ENCODE peak calls at places on chromosomes 11 and 22, in four cellular contexts. One of them, this sample, is unnamed.

GRCh38 chr22:20777420-20778177 is 3.7 kb downstream of the SERPIND1 start:
- DNase-seq in K562: peak
- DNase-seq in tibial artery: no peak
- DNase-seq in transverse colon: peak
- DNase-seq in this sample: no peak

GRCh38 chr11:74819400-74819799 is 70.8 kb downstream of the RNF169 start:
- DNase-seq in K562: no peak
- DNase-seq in tibial artery: no peak
- DNase-seq in transverse colon: no peak
- DNase-seq in this sample: no peak

GRCh38 chr11:13109616-13110015 is 100.5 kb downstream of the RASSF10 start:
- DNase-seq in K562: no peak
- DNase-seq in tibial artery: no peak
- DNase-seq in transverse colon: no peak
- DNase-seq in this sample: no peak

GRCh38 chr11:36684840-36685800 is 87.1 kb upstream of the RAG2 start:
- DNase-seq in K562: no peak
- DNase-seq in tibial artery: no peak
- DNase-seq in transverse colon: no peak
- DNase-seq in this sample: no peak

GRCh38 chr22:48242461-48242864 is 1480.0 kb downstream of the TBC1D22A start:
- DNase-seq in K562: no peak
- DNase-seq in tibial artery: no peak
- DNase-seq in transverse colon: no peak
- DNase-seq in this sample: no peak

GRCh38 chr11:134365011-134365925 is 33.5 kb downstream of the GLB1L2 start:
- DNase-seq in K562: no peak
- DNase-seq in tibial artery: no peak
- DNase-seq in transverse colon: no peak
- DNase-seq in this sample: peak

GRCh38 chr11:4704054-4704789 is at the start of gene MMP26:
- DNase-seq in K562: no peak
- DNase-seq in tibial artery: no peak
- DNase-seq in transverse colon: no peak
- DNase-seq in this sample: no peak

GRCh38 chr11:77361184-77361583 is 59.7 kb upstream of the GDPD4 start:
- DNase-seq in K562: no peak
- DNase-seq in tibial artery: no peak
- DNase-seq in transverse colon: no peak
- DNase-seq in this sample: no peak

GRCh38 chr11:60498853-60499252 is 6.3 kb downstream of the MS4A12 start:
- DNase-seq in K562: no peak
- DNase-seq in tibial artery: peak
- DNase-seq in transverse colon: peak
- DNase-seq in this sample: no peak

GRCh38 chr22:49687786-49688515 is 139.7 kb downstream of the BRD1 start:
- DNase-seq in K562: no peak
- DNase-seq in tibial artery: no peak
- DNase-seq in transverse colon: no peak
- DNase-seq in this sample: no peak

GRCh38 chr11:128709402-128709801 is 15.5 kb downstream of the FLI1 start:
- DNase-seq in K562: no peak
- DNase-seq in tibial artery: no peak
- DNase-seq in transverse colon: no peak
- DNase-seq in this sample: no peak

GRCh38 chr22:40499187-40499753 is 128.9 kb downstream of the SGSM3 start:
- DNase-seq in K562: peak
- DNase-seq in tibial artery: peak
- DNase-seq in transverse colon: no peak
- DNase-seq in this sample: no peak

GRCh38 chr11:92380882-92381281 is 156.3 kb downstream of the FAT3 start:
- DNase-seq in K562: no peak
- DNase-seq in tibial artery: no peak
- DNase-seq in transverse colon: no peak
- DNase-seq in this sample: no peak

GRCh38 chr11:132123854-132124835 is 753.7 kb downstream of the NTM start:
- DNase-seq in K562: no peak
- DNase-seq in tibial artery: no peak
- DNase-seq in transverse colon: no peak
- DNase-seq in this sample: no peak

DNA sequence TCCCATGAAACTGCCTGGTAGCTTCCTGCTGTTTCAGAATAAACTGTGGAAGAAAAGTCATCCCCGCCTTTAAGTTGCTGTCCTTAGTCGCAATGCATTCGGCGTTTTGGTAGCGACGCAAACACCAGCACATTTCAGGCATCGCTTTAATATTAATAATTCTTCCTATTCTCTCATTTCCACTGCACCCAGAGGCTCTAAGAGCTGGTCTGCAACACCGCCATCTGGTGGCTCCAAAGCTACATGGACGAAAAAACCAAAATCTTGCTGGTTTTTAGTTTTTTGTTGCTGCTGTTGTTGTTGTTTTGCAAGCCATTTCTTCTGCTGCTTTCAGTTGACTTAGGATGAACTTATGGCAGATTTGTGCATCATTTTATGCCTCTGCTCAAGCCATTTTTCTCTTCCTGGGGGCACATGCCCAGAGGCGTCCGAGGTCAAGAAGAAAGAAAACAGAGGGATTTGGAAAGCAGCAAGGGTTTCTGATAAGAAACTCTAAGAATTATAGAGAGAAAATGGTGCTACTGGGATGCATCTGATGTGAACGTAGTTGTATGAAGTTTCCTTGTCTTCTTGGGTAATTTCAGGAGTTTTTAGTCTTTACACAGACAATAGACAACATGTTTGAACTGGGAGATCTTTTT is 345.4 kb upstream of the KIRREL3 start:
- DNase-seq in K562: peak
- DNase-seq in tibial artery: no peak
- DNase-seq in transverse colon: no peak
- DNase-seq in this sample: no peak
- TF ChIP-seq CTCF in K562: peak
- TF ChIP-seq CTCF in tibial artery: peak
- TF ChIP-seq CTCF in transverse colon: peak
- TF ChIP-seq CTCF in this sample: peak

GRCh38 chr11:24496728-24497396 is at the start of gene LUZP2:
- DNase-seq in K562: no peak
- DNase-seq in tibial artery: peak
- DNase-seq in transverse colon: no peak
- DNase-seq in this sample: peak
- TF ChIP-seq CTCF in K562: no peak
- TF ChIP-seq CTCF in tibial artery: no peak
- TF ChIP-seq CTCF in transverse colon: no peak
- TF ChIP-seq CTCF in this sample: peak

GRCh38 chr22:22789922-22790845 is 97.4 kb upstream of the IGLL5 start:
- DNase-seq in K562: no peak
- DNase-seq in tibial artery: no peak
- DNase-seq in transverse colon: no peak
- DNase-seq in this sample: no peak

GRCh38 chr22:22787151-22787550 is 100.5 kb upstream of the IGLL5 start:
- DNase-seq in K562: no peak
- DNase-seq in tibial artery: no peak
- DNase-seq in transverse colon: no peak
- DNase-seq in this sample: no peak

GRCh38 chr22:22789233-22789921 is 98.2 kb upstream of the IGLL5 start:
- DNase-seq in K562: no peak
- DNase-seq in tibial artery: no peak
- DNase-seq in transverse colon: no peak
- DNase-seq in this sample: no peak

GRCh38 chr22:22787805-22788459 is 99.7 kb upstream of the IGLL5 start:
- DNase-seq in K562: peak
- DNase-seq in tibial artery: peak
- DNase-seq in transverse colon: peak
- DNase-seq in this sample: no peak

DNA sequence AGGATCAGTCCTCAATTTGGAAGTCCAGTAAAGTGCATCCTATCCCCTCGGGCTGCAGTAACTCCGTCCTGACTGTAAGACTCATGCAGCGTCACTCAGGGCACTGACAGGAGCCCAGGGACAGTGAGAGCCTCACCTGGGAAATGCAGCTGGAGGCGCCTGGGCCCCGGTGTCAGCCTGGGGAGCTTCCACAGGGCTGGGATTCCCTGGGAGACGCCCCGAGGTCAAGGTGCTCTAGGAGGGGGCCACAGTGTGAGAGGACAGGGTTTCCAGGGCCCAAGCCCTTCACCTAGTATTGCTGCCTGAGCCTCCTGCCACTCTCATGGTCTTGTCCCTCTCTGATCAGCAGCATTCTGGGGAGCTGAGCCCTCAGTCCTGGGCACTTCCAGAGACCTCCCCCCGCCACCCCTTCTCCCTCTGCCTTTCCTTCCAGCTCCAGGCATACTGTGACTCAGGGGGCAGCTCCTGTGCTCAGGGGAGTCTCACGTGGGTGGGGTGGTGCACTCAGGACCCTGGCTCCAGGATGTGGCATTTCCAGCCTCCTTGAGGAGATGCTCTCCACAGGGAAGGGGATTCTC is 99.1 kb upstream of the IGLL5 start:
- DNase-seq in K562: no peak
- DNase-seq in tibial artery: no peak
- DNase-seq in transverse colon: no peak
- DNase-seq in this sample: no peak
- TF ChIP-seq CTCF in K562: no peak
- TF ChIP-seq CTCF in tibial artery: no peak
- TF ChIP-seq CTCF in transverse colon: no peak
- TF ChIP-seq CTCF in this sample: peak

GRCh38 chr11:6556139-6556949 is 47.1 kb downstream of the RRP8 start:
- DNase-seq in K562: no peak
- DNase-seq in tibial artery: no peak
- DNase-seq in transverse colon: no peak
- DNase-seq in this sample: no peak
- TF ChIP-seq CTCF in K562: no peak
- TF ChIP-seq CTCF in tibial artery: no peak
- TF ChIP-seq CTCF in transverse colon: no peak
- TF ChIP-seq CTCF in this sample: no peak

GRCh38 chr22:17120711-17121234 is 387 bp downstream of the TMEM121B start:
- DNase-seq in K562: peak
- DNase-seq in tibial artery: no peak
- DNase-seq in transverse colon: no peak
- DNase-seq in this sample: no peak

GRCh38 chr22:17117890-17118289 is 3.3 kb downstream of the TMEM121B start:
- DNase-seq in K562: no peak
- DNase-seq in tibial artery: no peak
- DNase-seq in transverse colon: no peak
- DNase-seq in this sample: peak

GRCh38 chr22:17120281-17120680 is 879 bp downstream of the TMEM121B start:
- DNase-seq in K562: peak
- DNase-seq in tibial artery: no peak
- DNase-seq in transverse colon: peak
- DNase-seq in this sample: no peak

GRCh38 chr22:17118342-17118741 is 2.8 kb downstream of the TMEM121B start:
- DNase-seq in K562: no peak
- DNase-seq in tibial artery: no peak
- DNase-seq in transverse colon: no peak
- DNase-seq in this sample: no peak

GRCh38 chr22:17119481-17120202 is 1.5 kb downstream of the TMEM121B start:
- DNase-seq in K562: no peak
- DNase-seq in tibial artery: no peak
- DNase-seq in transverse colon: peak
- DNase-seq in this sample: peak
- TF ChIP-seq CTCF in K562: peak
- TF ChIP-seq CTCF in tibial artery: peak
- TF ChIP-seq CTCF in transverse colon: no peak
- TF ChIP-seq CTCF in this sample: peak

DNA sequence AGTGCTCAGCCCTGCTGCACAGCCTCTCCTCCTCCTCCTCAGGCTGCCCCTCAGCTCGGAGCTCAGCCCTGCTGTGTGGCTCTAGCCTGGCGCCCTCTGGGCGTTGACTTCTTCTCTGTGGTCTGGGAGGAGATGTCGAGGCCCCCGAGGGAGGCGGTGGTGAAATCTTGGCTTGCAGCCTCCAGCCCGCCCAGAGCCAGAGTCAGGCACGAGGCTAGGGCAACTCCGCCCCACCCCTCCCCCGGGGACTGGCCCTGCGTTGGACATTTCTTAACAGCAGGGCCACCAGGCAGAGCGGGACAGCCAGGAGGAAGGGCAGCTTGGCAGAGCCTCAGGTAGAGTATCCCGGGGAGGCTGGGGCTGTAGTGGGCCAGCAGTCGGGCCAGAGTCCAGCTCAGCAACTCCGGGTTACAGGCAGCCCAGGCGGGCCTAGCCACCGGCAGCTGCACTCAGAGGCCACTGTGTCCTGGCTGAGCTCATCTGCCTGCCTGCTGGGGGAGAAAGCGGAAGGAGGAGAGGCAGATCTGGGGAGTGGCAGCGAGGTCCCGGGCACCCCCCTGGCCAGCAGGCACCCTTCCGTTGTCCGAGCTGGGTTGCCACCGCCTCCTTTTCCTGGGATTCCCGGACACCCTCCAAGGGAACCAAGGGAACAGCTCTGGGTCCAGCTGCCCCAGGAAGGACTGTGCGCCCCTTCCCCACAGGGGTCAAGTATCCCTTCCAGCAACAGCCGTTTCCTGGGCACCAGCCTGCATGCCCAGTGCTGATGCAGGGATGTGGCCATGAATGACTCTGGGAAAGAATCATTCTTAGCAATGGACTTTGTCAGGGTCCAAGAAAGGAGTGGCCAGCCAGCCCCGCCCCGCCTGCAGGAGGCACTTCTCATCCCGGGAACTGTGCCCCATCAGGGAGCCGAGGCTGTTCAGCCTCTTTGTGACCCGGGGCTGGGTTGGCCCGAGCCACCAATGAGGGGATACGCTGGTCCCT is at the start of gene ALDH3B1:
- DNase-seq in K562: peak
- DNase-seq in tibial artery: peak
- DNase-seq in transverse colon: peak
- DNase-seq in this sample: no peak
- TF ChIP-seq CTCF in K562: no peak
- TF ChIP-seq CTCF in tibial artery: no peak
- TF ChIP-seq CTCF in transverse colon: no peak
- TF ChIP-seq CTCF in this sample: no peak

GRCh38 chr22:31969789-31970489 is 25.6 kb downstream of the YWHAH start:
- DNase-seq in K562: peak
- DNase-seq in tibial artery: peak
- DNase-seq in transverse colon: peak
- DNase-seq in this sample: no peak
- TF ChIP-seq CTCF in K562: peak
- TF ChIP-seq CTCF in tibial artery: peak
- TF ChIP-seq CTCF in transverse colon: no peak
- TF ChIP-seq CTCF in this sample: no peak

GRCh38 chr22:42560781-42561180 is 7.0 kb downstream of the SERHL2 start:
- DNase-seq in K562: peak
- DNase-seq in tibial artery: no peak
- DNase-seq in transverse colon: no peak
- DNase-seq in this sample: no peak
- TF ChIP-seq CTCF in K562: peak
- TF ChIP-seq CTCF in tibial artery: peak
- TF ChIP-seq CTCF in transverse colon: peak
- TF ChIP-seq CTCF in this sample: peak

DNA sequence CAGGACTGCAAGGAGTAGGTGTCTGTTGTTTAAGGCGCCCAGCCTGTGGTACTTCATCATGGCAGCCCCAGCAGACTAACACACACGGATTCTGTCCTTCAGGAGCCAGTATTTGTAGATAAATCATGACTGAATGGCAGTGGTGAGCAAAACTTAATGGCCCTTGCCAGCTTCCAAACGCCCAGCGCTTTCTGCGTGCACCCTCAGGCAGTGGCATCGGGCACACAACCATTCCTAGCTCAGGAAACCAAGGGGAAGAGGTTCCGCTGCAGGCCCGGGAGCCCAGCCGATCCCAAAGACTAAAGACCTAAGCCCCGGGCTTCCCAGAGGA is 80.1 kb upstream of the SEPTIN5 start:
- DNase-seq in K562: no peak
- DNase-seq in tibial artery: no peak
- DNase-seq in transverse colon: no peak
- DNase-seq in this sample: no peak
- TF ChIP-seq CTCF in K562: no peak
- TF ChIP-seq CTCF in tibial artery: no peak
- TF ChIP-seq CTCF in transverse colon: no peak
- TF ChIP-seq CTCF in this sample: no peak

This sample was measured in chondrocyte.